ENCODE peak calls at places on chromosomes 13 and 19, in eight cellular contexts. F, L, K, M, Y, T, C and X are unnamed samples.

GRCh38 chr13:30676672-30677071 is 58.7 kb upstream of the ALOX5AP start:
- DNase-seq in F (peak), L (peak), K (peak), M (no peak), Y (no peak), T (no peak), C (no peak), X (peak)

GRCh38 chr19:2249880-2250764 is 999 bp downstream of the AMH start:
- DNase-seq in F (no peak), L (no peak), K (no peak), M (no peak), Y (no peak), T (no peak), C (no peak), X (no peak)

GRCh38 chr19:768424-768823 is 17.5 kb downstream of the MISP start:
- DNase-seq in F (peak), L (peak), K (no peak), M (no peak), Y (no peak), T (no peak), C (no peak), X (peak)

GRCh38 chr13:27273658-27274425 is 3.2 kb downstream of the RASL11A start:
- DNase-seq in F (peak), L (peak), K (no peak), M (no peak), Y (no peak), T (no peak), C (no peak), X (no peak)

GRCh38 chr13:25881946-25882574 is 169.8 kb downstream of the SHISA2 start:
- DNase-seq in F (peak), L (no peak), K (no peak), M (no peak), Y (no peak), T (peak), C (no peak), X (peak)

GRCh38 chr19:51116736-51117135 is 8.0 kb upstream of the SIGLEC9 start:
- DNase-seq in F (no peak), L (no peak), K (no peak), M (no peak), Y (no peak), T (no peak), C (no peak), X (no peak)

GRCh38 chr13:73778242-73778864 is 355.9 kb downstream of the KLF12 start:
- DNase-seq in F (no peak), L (no peak), K (no peak), M (no peak), Y (no peak), T (no peak), C (no peak), X (no peak)

GRCh38 chr19:6023085-6023682 is 45.2 kb upstream of the RANBP3 start:
- DNase-seq in F (peak), L (peak), K (peak), M (no peak), Y (no peak), T (no peak), C (no peak), X (peak)

GRCh38 chr19:40466219-40467006 is at the start of gene SPTBN4:
- DNase-seq in F (no peak), L (no peak), K (no peak), M (peak), Y (no peak), T (no peak), C (peak), X (no peak)

GRCh38 chr19:16889883-16890460 is 1.2 kb downstream of the F2RL3 start:
- DNase-seq in F (no peak), L (no peak), K (no peak), M (no peak), Y (no peak), T (no peak), C (no peak), X (no peak)

GRCh38 chr13:46603165-46603603 is 50.2 kb downstream of the LRCH1 start:
- DNase-seq in F (no peak), L (peak), K (peak), M (no peak), Y (no peak), T (no peak), C (no peak), X (no peak)

GRCh38 chr13:36059366-36059765 is 71.8 kb downstream of the DCLK1 start:
- DNase-seq in F (no peak), L (no peak), K (no peak), M (no peak), Y (no peak), T (no peak), C (peak), X (no peak)

GRCh38 chr13:38093425-38093824 is 223.9 kb upstream of the TRPC4 start:
- DNase-seq in F (no peak), L (no peak), K (no peak), M (no peak), Y (no peak), T (no peak), C (no peak), X (no peak)

GRCh38 chr13:83691966-83692365 is 190.3 kb downstream of the SLITRK1 start:
- DNase-seq in F (peak), L (peak), K (no peak), M (no peak), Y (no peak), T (no peak), C (no peak), X (no peak)

GRCh38 chr13:113178896-113179167 is 20.4 kb downstream of the PROZ start:
- DNase-seq in F (no peak), L (no peak), K (no peak), M (no peak), Y (no peak), T (no peak), C (no peak), X (no peak)

GRCh38 chr13:85742355-85742754 is 56.9 kb downstream of the SLITRK6 start:
- DNase-seq in F (no peak), L (no peak), K (no peak), M (no peak), Y (no peak), T (no peak), C (no peak), X (no peak)

GRCh38 chr19:38417544-38418506 is 8.2 kb downstream of the RASGRP4 start:
- DNase-seq in F (peak), L (no peak), K (peak), M (peak), Y (peak), T (peak), C (peak), X (peak)

GRCh38 chr19:31553844-31554215 is 204.6 kb upstream of the TSHZ3 start:
- DNase-seq in F (peak), L (no peak), K (no peak), M (no peak), Y (no peak), T (no peak), C (peak), X (peak)

GRCh38 chr19:31545766-31546165 is 196.5 kb upstream of the TSHZ3 start:
- DNase-seq in F (no peak), L (no peak), K (no peak), M (no peak), Y (no peak), T (no peak), C (no peak), X (no peak)

GRCh38 chr19:31553112-31553843 is 204.0 kb upstream of the TSHZ3 start:
- DNase-seq in F (no peak), L (no peak), K (no peak), M (no peak), Y (no peak), T (no peak), C (no peak), X (no peak)

GRCh38 chr19:31546561-31546960 is 197.3 kb upstream of the TSHZ3 start:
- DNase-seq in F (no peak), L (no peak), K (no peak), M (no peak), Y (no peak), T (no peak), C (no peak), X (no peak)

DNA sequence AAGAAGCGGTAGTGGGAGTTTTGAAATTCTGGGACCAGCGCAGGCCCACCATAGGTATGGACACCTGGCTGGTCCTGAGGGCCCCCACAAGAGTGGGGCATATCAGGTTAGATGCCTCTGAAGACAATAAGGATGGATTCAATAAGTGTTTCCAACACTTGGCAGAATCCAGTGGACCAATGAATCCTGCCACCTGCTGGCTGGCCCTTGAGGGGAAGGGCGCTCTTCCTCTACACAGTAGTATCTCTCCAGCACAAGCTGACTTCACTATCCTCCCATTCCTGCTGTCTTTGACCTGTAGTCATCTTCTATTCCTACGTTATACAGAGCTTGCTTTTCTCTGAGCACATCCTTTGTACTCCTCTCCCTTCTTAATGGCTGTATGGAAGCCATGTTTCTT is 199.7 kb upstream of the TSHZ3 start:
- DNase-seq in F (peak), L (peak), K (peak), M (peak), Y (no peak), T (no peak), C (no peak), X (peak)
- TF ChIP-seq CTCF in F (peak), L (peak), K (peak), M (peak), Y (no peak), T (peak), C (no peak), X (peak)

DNA sequence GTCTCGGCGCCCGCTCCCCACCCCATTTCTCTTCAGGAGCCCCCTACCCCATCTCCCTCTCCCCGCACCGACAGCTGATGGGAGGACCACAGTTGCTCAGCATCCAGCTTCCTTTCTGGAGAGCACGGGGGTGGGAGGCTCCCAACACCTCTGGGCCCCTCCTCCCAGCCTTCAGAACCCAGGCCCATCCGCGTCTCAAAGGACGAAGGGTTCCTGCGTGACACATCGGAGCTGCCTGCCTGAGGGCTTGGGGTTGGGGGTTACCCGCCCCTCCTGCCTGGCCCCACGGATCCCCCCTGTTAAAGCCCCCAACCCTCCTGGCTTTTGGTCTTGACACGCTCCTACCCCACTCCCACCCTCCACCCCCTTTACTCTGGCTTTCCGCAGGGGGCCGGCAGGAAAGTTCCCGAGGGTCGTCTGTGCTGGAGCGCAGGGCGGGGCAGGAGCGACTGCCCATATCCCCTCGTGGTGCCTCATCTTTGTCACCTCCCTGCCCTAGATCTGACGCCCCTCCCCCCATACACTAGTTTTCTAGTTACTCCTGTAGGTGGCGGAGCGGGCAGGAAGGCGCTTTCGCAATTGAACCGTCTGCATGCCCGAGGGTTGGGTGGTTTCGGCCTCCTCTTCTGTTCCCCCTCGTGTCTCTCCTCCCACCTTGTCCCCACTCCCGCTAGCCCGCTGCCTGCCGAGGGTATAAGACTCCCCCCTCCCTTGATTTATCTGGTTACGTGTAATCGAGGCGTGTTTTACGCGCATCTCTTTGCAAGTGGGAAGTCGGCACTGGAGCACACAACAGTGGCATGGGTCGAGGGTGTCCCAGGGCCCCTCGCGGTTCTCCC is 922 bp downstream of the TRAPPC5 start:
- DNase-seq in F (peak), L (peak), K (peak), M (peak), Y (peak), T (peak), C (peak), X (peak)
- TF ChIP-seq CTCF in F (peak), L (peak), K (peak), M (peak), Y (peak), T (peak), C (peak), X (peak)

DNA sequence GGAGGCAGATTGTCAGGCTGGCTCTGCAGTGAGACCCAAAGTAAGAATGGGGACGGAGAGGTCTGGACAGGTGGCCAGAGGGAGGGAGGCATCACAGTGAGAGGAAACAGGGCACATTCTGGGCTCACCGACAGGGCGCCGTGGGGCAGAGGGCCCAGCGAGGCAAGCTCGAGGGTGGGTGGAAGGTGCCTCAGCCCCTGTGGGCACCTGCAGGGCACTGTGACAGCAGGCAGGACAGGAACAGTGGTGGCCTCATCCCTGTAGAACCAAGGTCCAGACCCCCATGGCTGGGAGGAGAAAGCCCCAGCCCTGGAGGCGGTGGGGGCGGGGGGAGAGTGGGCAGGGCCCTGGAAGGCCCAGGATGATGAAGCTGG is 27.7 kb downstream of the PIP5K1C start:
- DNase-seq in F (no peak), L (no peak), K (no peak), M (no peak), Y (no peak), T (no peak), C (no peak), X (no peak)
- TF ChIP-seq CTCF in F (no peak), L (no peak), K (no peak), M (no peak), Y (no peak), T (no peak), C (no peak), X (no peak)

DNA sequence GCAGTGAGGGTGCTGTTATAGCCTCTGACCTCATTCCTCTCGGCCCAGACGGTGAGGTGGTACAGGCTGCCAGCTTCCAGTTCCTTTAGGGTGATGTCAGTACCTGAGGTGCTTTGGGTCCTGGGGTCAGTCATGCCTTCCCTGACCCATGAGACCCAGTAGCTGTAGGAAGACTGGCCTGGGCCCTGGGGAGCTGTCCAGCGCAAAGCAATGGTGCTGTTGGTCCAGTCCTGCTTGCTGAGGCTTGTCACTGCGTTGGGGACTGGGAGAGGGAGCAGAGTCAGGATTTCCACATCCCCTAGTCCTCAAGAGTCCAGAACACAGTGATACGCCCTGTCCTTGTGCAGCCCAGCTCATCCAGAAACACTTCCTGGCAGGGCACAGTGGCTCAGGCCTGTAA is 10.7 kb downstream of the PTPRH start:
- DNase-seq in F (no peak), L (no peak), K (no peak), M (no peak), Y (no peak), T (no peak), C (no peak), X (no peak)
- TF ChIP-seq CTCF in F (no peak), L (no peak), K (no peak), M (no peak), Y (no peak), T (no peak), C (no peak), X (no peak)

DNA sequence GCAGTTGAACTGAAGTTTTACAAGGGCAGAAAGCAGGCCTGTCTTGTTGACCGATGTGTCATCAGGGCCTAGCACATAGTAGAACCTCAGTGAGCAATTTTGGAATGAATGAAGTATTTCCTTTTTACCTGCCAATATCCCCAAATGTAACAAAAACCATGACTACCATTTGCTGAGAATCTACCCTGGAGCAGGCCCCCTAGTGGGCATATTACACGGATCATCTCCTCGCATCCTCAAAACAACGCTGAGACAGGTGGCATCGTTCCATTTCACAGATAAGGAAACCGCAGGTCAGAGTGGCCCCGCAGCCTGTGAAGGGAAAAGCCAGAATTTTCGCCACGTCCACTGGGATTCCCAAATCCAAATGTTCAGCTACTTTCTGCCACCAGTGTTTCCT is 77.9 kb downstream of the CACNA1A start:
- DNase-seq in F (peak), L (peak), K (peak), M (no peak), Y (peak), T (peak), C (peak), X (peak)
- TF ChIP-seq CTCF in F (peak), L (peak), K (peak), M (peak), Y (peak), T (peak), C (peak), X (peak)

GRCh38 chr19:3466630-3467029 is 13.7 kb downstream of the SMIM24 start:
- DNase-seq in F (peak), L (no peak), K (no peak), M (no peak), Y (no peak), T (no peak), C (no peak), X (no peak)

GRCh38 chr19:3465552-3465951 is 14.8 kb downstream of the SMIM24 start:
- DNase-seq in F (no peak), L (no peak), K (no peak), M (no peak), Y (no peak), T (no peak), C (no peak), X (no peak)

GRCh38 chr19:3463959-3464796 is 16.1 kb downstream of the SMIM24 start:
- DNase-seq in F (no peak), L (no peak), K (no peak), M (no peak), Y (no peak), T (no peak), C (no peak), X (no peak)

GRCh38 chr19:3463039-3463958 is 17.0 kb downstream of the SMIM24 start:
- DNase-seq in F (no peak), L (no peak), K (no peak), M (no peak), Y (no peak), T (no peak), C (no peak), X (no peak)

GRCh38 chr19:3464797-3465235 is 15.5 kb downstream of the SMIM24 start:
- DNase-seq in F (no peak), L (no peak), K (no peak), M (no peak), Y (no peak), T (no peak), C (no peak), X (no peak)
- TF ChIP-seq CTCF in F (no peak), L (no peak), K (no peak), M (no peak), Y (no peak), T (no peak), C (no peak), X (no peak)